ENCODE peak calls at places on chromosomes 13 and 19, in six cellular contexts. U is GM12878, E is HepG2, O is HCT116, G is K562, M is H1. Y is an unnamed sample.

GRCh38 chr19:13154911-13155471 is 4.8 kb downstream of the IER2 start:
- DNase-seq in U (no peak), E (peak), O (peak), G (peak), M (peak), Y (peak)

GRCh38 chr19:42928896-42929295 is 8.1 kb downstream of the PSG7 start:
- DNase-seq in U (no peak), E (no peak), O (no peak), G (no peak), M (no peak), Y (no peak)

GRCh38 chr19:18839465-18840287 is 7.9 kb downstream of the UPF1 start:
- DNase-seq in U (no peak), E (peak), O (no peak), G (no peak), M (no peak), Y (no peak)

GRCh38 chr13:114111577-114111976 is 20.8 kb downstream of the RASA3 start:
- DNase-seq in U (no peak), E (no peak), O (no peak), G (no peak), M (no peak), Y (no peak)

GRCh38 chr19:8552810-8553209 is 24.4 kb downstream of the MYO1F start:
- DNase-seq in U (no peak), E (peak), O (peak), G (peak), M (peak), Y (peak)

GRCh38 chr19:8396563-8397203 is 6.5 kb downstream of the RAB11B start:
- DNase-seq in U (peak), E (peak), O (no peak), G (peak), M (peak), Y (peak)

GRCh38 chr13:105278797-105279425 is 1256.6 kb downstream of the EFNB2 start:
- DNase-seq in U (no peak), E (no peak), O (no peak), G (no peak), M (peak), Y (no peak)

GRCh38 chr13:68304287-68304893 is 1074.3 kb upstream of the PCDH9 start:
- DNase-seq in U (no peak), E (peak), O (peak), G (peak), M (no peak), Y (peak)

GRCh38 chr13:33728271-33729037 is 89.5 kb upstream of the RFC3 start:
- DNase-seq in U (peak), E (no peak), O (no peak), G (no peak), M (no peak), Y (no peak)

GRCh38 chr13:73061478-73062275 is 2.9 kb downstream of the KLF5 start:
- DNase-seq in U (no peak), E (no peak), O (no peak), G (no peak), M (no peak), Y (no peak)

GRCh38 chr13:24894972-24895300 is 131.0 kb downstream of the RNF17 start:
- DNase-seq in U (no peak), E (no peak), O (no peak), G (no peak), M (no peak), Y (no peak)

GRCh38 chr13:52862358-52863206 is 14.1 kb upstream of the PCDH8 start:
- DNase-seq in U (no peak), E (peak), O (peak), G (peak), M (peak), Y (peak)

GRCh38 chr13:47484564-47484963 is 516.5 kb downstream of the SUCLA2 start:
- DNase-seq in U (no peak), E (peak), O (no peak), G (no peak), M (no peak), Y (no peak)

GRCh38 chr19:2424686-2425621 is 2.4 kb downstream of the TIMM13 start:
- DNase-seq in U (no peak), E (no peak), O (no peak), G (no peak), M (peak), Y (peak)

GRCh38 chr13:93562676-93563075 is 336.1 kb downstream of the GPC6 start:
- DNase-seq in U (no peak), E (no peak), O (no peak), G (no peak), M (no peak), Y (no peak)

GRCh38 chr19:7783991-7784421 is 21.0 kb downstream of the CLEC4M start:
- DNase-seq in U (no peak), E (peak), O (no peak), G (no peak), M (no peak), Y (no peak)

GRCh38 chr13:45299194-45299593 is 41.8 kb downstream of the TPT1 start:
- DNase-seq in U (no peak), E (no peak), O (no peak), G (no peak), M (no peak), Y (no peak)

GRCh38 chr13:78910147-78910546 is 251.2 kb upstream of the OBI1 start:
- DNase-seq in U (no peak), E (no peak), O (no peak), G (no peak), M (no peak), Y (no peak)

GRCh38 chr13:112450118-112450517 is 74.0 kb downstream of the SPACA7 start:
- DNase-seq in U (no peak), E (no peak), O (no peak), G (no peak), M (no peak), Y (no peak)

GRCh38 chr19:41739361-41739760 is 16.0 kb upstream of the CEACAM6 start:
- DNase-seq in U (no peak), E (no peak), O (no peak), G (no peak), M (no peak), Y (no peak)

GRCh38 chr19:47494729-47495128 is 10.7 kb upstream of the KPTN start:
- DNase-seq in U (no peak), E (no peak), O (no peak), G (no peak), M (no peak), Y (peak)

GRCh38 chr13:109871018-109871370 is 84.6 kb upstream of the IRS2 start:
- DNase-seq in U (no peak), E (no peak), O (no peak), G (no peak), M (no peak), Y (no peak)

GRCh38 chr19:9958451-9958850 is 22.1 kb upstream of the OLFM2 start:
- DNase-seq in U (no peak), E (no peak), O (no peak), G (no peak), M (no peak), Y (no peak)

GRCh38 chr13:99417821-99418662 is 83.2 kb upstream of the TM9SF2 start:
- DNase-seq in U (no peak), E (no peak), O (no peak), G (no peak), M (no peak), Y (no peak)

GRCh38 chr13:111859361-111860105 is 207.4 kb upstream of the SOX1 start:
- DNase-seq in U (no peak), E (no peak), O (no peak), G (no peak), M (peak), Y (no peak)

GRCh38 chr13:109297628-109298027 is 488.8 kb downstream of the IRS2 start:
- DNase-seq in U (no peak), E (no peak), O (no peak), G (no peak), M (no peak), Y (peak)

GRCh38 chr19:35718345-35719041 is 690 bp downstream of the KMT2B start:
- DNase-seq in U (no peak), E (no peak), O (no peak), G (no peak), M (peak), Y (peak)

GRCh38 chr13:47126432-47126831 is 229.6 kb upstream of the HTR2A start:
- DNase-seq in U (no peak), E (no peak), O (no peak), G (no peak), M (no peak), Y (no peak)

GRCh38 chr13:35469781-35470380 is 6.6 kb downstream of the MAB21L1 start:
- DNase-seq in U (no peak), E (no peak), O (no peak), G (no peak), M (no peak), Y (no peak)

GRCh38 chr19:12318782-12319413 is 14.5 kb downstream of the ZNF563 start:
- DNase-seq in U (no peak), E (no peak), O (no peak), G (no peak), M (no peak), Y (no peak)

GRCh38 chr13:52846567-52847321 is 1.7 kb downstream of the PCDH8 start:
- DNase-seq in U (no peak), E (no peak), O (no peak), G (no peak), M (peak), Y (peak)

GRCh38 chr19:40337107-40337506 is 11.1 kb downstream of the C19orf47 start:
- DNase-seq in U (no peak), E (no peak), O (no peak), G (no peak), M (no peak), Y (no peak)

GRCh38 chr19:50500060-50500752 is 10.8 kb downstream of the JOSD2 start:
- DNase-seq in U (no peak), E (no peak), O (no peak), G (peak), M (peak), Y (peak)

GRCh38 chr19:15260939-15261338 is 28.7 kb upstream of the EPHX3 start:
- DNase-seq in U (no peak), E (no peak), O (no peak), G (no peak), M (no peak), Y (peak)

GRCh38 chr19:40588110-40588854 is 11.6 kb downstream of the SHKBP1 start:
- DNase-seq in U (no peak), E (no peak), O (peak), G (no peak), M (no peak), Y (no peak)

GRCh38 chr19:17327654-17328516 is 6.8 kb downstream of the ANO8 start:
- DNase-seq in U (no peak), E (peak), O (peak), G (peak), M (peak), Y (peak)

GRCh38 chr13:80161219-80161618 is 179.7 kb downstream of the SPRY2 start:
- DNase-seq in U (no peak), E (no peak), O (no peak), G (no peak), M (no peak), Y (no peak)

GRCh38 chr19:869245-870177 is 10.0 kb downstream of the CFD start:
- DNase-seq in U (no peak), E (no peak), O (peak), G (no peak), M (no peak), Y (no peak)

GRCh38 chr13:75217949-75218348 is 264.0 kb downstream of the TBC1D4 start:
- DNase-seq in U (no peak), E (no peak), O (no peak), G (no peak), M (no peak), Y (no peak)

GRCh38 chr13:50466554-50466953 is 376.9 kb downstream of the DLEU7 start:
- DNase-seq in U (no peak), E (no peak), O (no peak), G (no peak), M (no peak), Y (no peak)

GRCh38 chr13:50474094-50474654 is 369.3 kb downstream of the DLEU7 start:
- DNase-seq in U (no peak), E (no peak), O (no peak), G (no peak), M (no peak), Y (no peak)

GRCh38 chr13:50467156-50467814 is 376.2 kb downstream of the DLEU7 start:
- DNase-seq in U (no peak), E (no peak), O (no peak), G (no peak), M (no peak), Y (no peak)

GRCh38 chr13:50463662-50464061 is 379.8 kb downstream of the DLEU7 start:
- DNase-seq in U (no peak), E (no peak), O (no peak), G (no peak), M (no peak), Y (no peak)

DNA sequence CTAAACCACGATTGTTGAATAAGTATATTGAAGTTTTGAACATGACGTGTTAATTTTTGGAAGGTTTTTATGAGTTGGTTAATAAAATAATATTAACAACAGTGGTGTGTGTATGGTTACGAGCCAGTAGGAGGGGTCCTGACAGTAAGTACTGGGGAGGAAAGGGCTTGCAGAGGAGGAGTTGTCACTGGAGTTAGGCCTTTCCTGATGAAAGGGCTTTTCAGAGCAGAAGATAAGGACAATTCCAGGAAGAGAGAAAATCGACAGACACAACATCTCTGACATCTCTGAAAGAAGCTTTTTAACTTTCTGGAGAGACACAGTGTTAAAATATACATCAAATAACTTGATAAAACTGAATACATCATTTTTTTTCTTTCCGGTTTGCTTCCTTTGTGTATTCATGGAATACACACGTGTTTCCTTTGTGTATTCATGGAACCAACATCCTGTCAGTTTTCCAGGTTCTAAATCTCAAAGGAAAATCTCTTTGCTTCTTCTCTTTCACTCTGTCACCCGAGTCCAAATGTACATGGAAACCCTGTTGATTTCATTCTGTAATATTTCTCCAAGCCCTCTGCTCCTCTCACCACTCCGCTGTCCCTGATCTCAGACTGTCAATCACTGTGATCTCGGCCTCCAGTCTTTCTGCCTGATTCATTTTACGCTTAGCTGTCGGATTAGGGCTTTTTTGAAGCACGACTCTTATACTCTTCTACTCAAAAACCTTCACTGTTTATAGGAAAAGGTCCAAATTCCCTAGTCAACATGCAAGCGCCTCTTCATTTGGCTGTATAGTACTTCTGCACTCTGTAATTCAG is 374.4 kb downstream of the DLEU7 start:
- DNase-seq in U (no peak), E (no peak), O (no peak), G (no peak), M (no peak), Y (no peak)
- TF ChIP-seq MAX in U (no peak), E (no peak), O (no peak), G (no peak), M (no peak), Y (no peak)

DNA sequence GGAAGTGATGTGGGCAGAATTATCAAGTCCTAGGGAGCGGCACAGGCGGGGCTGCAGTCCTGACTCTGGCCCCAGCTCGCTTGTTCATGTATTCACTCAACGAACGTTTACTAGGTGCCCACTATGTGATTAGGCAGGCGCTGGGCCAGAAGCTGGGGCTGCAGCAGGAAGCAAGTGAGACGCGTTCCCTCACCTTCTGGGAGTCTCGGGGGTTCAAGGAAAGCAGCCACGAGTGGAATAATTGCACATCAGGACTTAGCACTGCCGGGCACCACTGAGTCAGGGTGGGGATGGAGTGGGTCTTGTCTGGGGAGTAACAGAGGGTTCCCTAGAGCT is 2.5 kb upstream of the LMTK3 start:
- DNase-seq in U (no peak), E (no peak), O (no peak), G (no peak), M (no peak), Y (no peak)
- TF ChIP-seq JUND in U (no peak), E (no peak), O (no peak), G (no peak), M (no peak), Y (no peak)

GRCh38 chr13:106967391-106967790 is 399.5 kb upstream of the ARGLU1 start:
- DNase-seq in U (no peak), E (no peak), O (no peak), G (no peak), M (no peak), Y (no peak)
- TF ChIP-seq MAX in U (no peak), E (no peak), O (no peak), G (no peak), M (no peak), Y (no peak)

GRCh38 chr19:31955061-31955460 is 390.3 kb upstream of the ZNF507 start:
- DNase-seq in U (no peak), E (no peak), O (no peak), G (no peak), M (no peak), Y (no peak)
- TF ChIP-seq JUND in U (no peak), E (no peak), O (no peak), G (no peak), M (no peak), Y (no peak)

GRCh38 chr19:34288381-34288780 is 34.0 kb downstream of the GARRE1 start:
- DNase-seq in U (no peak), E (no peak), O (no peak), G (no peak), M (no peak), Y (no peak)
- TF ChIP-seq MAX in U (no peak), E (no peak), O (no peak), G (no peak), M (no peak), Y (no peak)

DNA sequence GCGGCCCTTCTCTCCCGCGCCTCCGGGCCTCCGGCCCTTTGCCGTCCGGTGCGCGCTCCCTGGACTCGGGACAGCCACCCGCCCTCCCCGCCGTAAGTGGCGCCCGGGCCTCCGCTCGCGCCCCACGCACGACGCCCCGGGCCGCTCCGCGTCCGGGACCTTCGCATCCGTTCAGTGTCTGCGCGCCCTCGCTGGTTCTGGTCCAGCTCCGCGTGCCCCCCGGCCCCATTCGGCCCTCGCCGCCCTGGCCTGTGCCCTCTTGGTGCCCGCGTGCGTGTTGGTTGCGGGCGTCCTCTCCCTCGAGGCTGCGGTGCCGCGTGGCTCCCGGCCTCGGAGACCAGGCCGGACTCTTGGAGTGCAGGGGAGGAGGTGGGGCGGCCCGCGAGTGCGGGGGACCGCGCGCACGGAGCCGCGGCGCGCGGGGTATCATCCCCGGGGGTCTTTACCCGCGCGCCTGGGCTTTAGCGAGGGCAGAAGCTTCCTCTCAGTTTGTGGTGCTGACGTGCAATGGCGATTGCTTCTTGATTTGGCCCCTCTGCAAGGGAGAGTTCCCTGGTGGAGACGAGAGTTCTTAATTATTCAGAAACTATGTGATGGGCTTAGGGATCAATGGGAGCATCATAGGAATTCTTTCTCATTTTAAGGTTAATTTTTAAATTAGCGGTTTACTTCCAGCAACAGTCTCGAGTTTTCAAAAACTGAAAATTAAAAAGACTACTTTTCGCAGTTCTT is 757 bp downstream of the WASF3 start:
- DNase-seq in U (no peak), E (no peak), O (no peak), G (no peak), M (peak), Y (peak)
- TF ChIP-seq JUND in U (no peak), E (no peak), O (no peak), G (no peak), M (no peak), Y (no peak)

Y was measured in SK-N-SH.